ENCODE peak calls at places on chromosome 15, in ten cellular contexts. S, A, O, V, Y, I, X, U, Q and L are unnamed samples.
A peak's percentile ranks its signal among the peaks of the same experiment; 100 is the strongest.

GRCh38 chr15:89395461-89395875 is 60.8 kb upstream of the POLG start:
- DNase-seq in S (no peak), Y (no peak), I (no peak), Q (no peak), V (no peak), O (no peak), U (no peak), A (no peak), X (no peak), L (no peak)

GRCh38 chr15:42060797-42061196 is 33.6 kb downstream of the PLA2G4D start:
- DNase-seq in Y (peak; percentile 71), V (no peak), S (no peak), A (no peak), O (no peak), Q (no peak), U (no peak), I (no peak), X (no peak), L (no peak)

GRCh38 chr15:46857103-46857502 is 860.2 kb upstream of the SEMA6D start:
- DNase-seq in X (no peak), A (no peak), I (no peak), Y (no peak), S (no peak), V (no peak), U (no peak), O (no peak), Q (no peak), L (no peak)

GRCh38 chr15:41501961-41502786 is 8.5 kb downstream of the ITPKA start:
- DNase-seq in V (no peak), Q (no peak), X (peak; percentile 56), Y (no peak), S (peak; percentile 65), O (no peak), U (no peak), I (no peak), A (no peak), L (no peak)

GRCh38 chr15:59177445-59177728 is 29.3 kb upstream of the LDHAL6B start:
- DNase-seq in S (no peak), Q (no peak), O (no peak), U (no peak), A (no peak), V (no peak), Y (no peak), I (no peak), X (no peak), L (no peak)

GRCh38 chr15:31799711-31800321 is 230.5 kb upstream of the CHRNA7 start:
- DNase-seq in Y (no peak), Q (no peak), X (no peak), O (no peak), I (no peak), S (no peak), V (peak; percentile 77), U (no peak), A (no peak), L (no peak)

GRCh38 chr15:41256577-41257038 is 25.5 kb downstream of the CHP1 start:
- DNase-seq in U (no peak), O (no peak), I (no peak), Q (no peak), V (no peak), S (no peak), A (no peak), Y (no peak), X (no peak), L (no peak)

GRCh38 chr15:63834500-63835210 is 907 bp upstream of the HERC1 start:
- DNase-seq in Q (no peak), V (no peak), Y (no peak), U (no peak), O (no peak), A (no peak), I (no peak), X (no peak), S (no peak), L (no peak)

GRCh38 chr15:60021589-60022378 is 17.7 kb downstream of the FOXB1 start:
- DNase-seq in Q (no peak), I (no peak), V (no peak), Y (no peak), X (no peak), O (no peak), S (no peak), A (no peak), U (no peak), L (no peak)

GRCh38 chr15:87639305-87640011 is 617.1 kb downstream of the NTRK3 start:
- DNase-seq in I (no peak), O (no peak), A (no peak), Y (no peak), Q (no peak), X (no peak), V (no peak), S (no peak), U (no peak), L (no peak)

GRCh38 chr15:100284701-100285100 is 57.1 kb downstream of the ADAMTS17 start:
- DNase-seq in A (peak; percentile 39), V (no peak), O (no peak), S (no peak), Y (peak; percentile 36), I (no peak), X (no peak), Q (no peak), U (no peak), L (peak; percentile 90)
- TF ChIP-seq POLR2AphosphoS5 in A (no peak), V (no peak), O (no peak), S (no peak), Y (peak; percentile 55), I (no peak), X (no peak), Q (no peak), U (no peak), L (no peak)

GRCh38 chr15:85562824-85563223 is 182.4 kb downstream of the AKAP13 start:
- DNase-seq in Y (no peak), X (no peak), U (no peak), S (no peak), I (no peak), V (no peak), O (no peak), Q (no peak), A (no peak), L (no peak)

GRCh38 chr15:85563731-85564130 is 183.3 kb downstream of the AKAP13 start:
- DNase-seq in A (no peak), V (no peak), Q (no peak), U (no peak), Y (no peak), I (no peak), O (no peak), S (no peak), X (no peak), L (no peak)

GRCh38 chr15:85568261-85568808 is 187.9 kb downstream of the AKAP13 start:
- DNase-seq in U (no peak), O (no peak), I (no peak), A (no peak), V (no peak), Y (no peak), Q (no peak), S (no peak), X (no peak), L (no peak)

GRCh38 chr15:85563328-85563727 is 182.9 kb downstream of the AKAP13 start:
- DNase-seq in V (no peak), Q (no peak), O (no peak), X (no peak), U (no peak), S (peak; percentile 44), Y (peak; percentile 37), I (no peak), A (no peak), L (no peak)

GRCh38 chr15:85564686-85565085 is 184.3 kb downstream of the AKAP13 start:
- DNase-seq in O (no peak), A (no peak), Q (no peak), X (no peak), V (no peak), U (no peak), S (no peak), Y (no peak), I (no peak), L (no peak)
- TF ChIP-seq POLR2AphosphoS5 in O (no peak), A (no peak), Q (no peak), X (no peak), V (no peak), U (no peak), S (no peak), Y (no peak), I (no peak), L (no peak)

DNA sequence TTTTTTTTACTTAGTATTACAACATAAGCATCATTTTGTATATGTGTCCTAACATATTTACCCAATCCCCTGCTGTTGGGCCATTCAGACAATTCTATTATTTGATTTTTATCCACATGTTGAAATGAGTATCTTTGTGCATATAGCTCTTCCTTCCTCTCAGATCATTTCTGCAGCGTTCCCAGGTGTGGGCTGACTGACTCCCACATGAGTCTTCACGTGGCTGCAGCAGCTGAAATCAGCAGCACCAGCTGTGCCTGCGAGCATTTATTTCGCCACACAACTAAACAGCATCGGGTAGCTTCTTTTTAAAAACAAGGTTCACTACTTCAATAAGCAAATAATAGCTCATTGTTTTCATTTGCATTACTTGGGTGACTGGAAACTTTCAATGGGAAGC is 44.5 kb upstream of the PDE8A start:
- DNase-seq in U (peak; percentile 37), S (no peak), O (no peak), A (no peak), Y (no peak), I (no peak), V (no peak), Q (no peak), X (no peak), L (peak; percentile 9)
- TF ChIP-seq POLR2AphosphoS5 in U (peak; percentile 35), S (no peak), O (no peak), A (no peak), Y (no peak), I (no peak), V (no peak), Q (no peak), X (no peak), L (no peak)

GRCh38 chr15:80982205-80982604 is 7.4 kb downstream of the MESD start:
- DNase-seq in I (no peak), S (peak; percentile 53), Y (no peak), O (no peak), X (no peak), V (no peak), U (peak; percentile 31), A (no peak), Q (no peak), L (no peak)

GRCh38 chr15:80985976-80986375 is 3.6 kb downstream of the MESD start:
- DNase-seq in I (no peak), A (no peak), X (no peak), O (no peak), V (no peak), Q (no peak), U (no peak), Y (no peak), S (no peak), L (no peak)

GRCh38 chr15:80982839-80983238 is 6.8 kb downstream of the MESD start:
- DNase-seq in U (no peak), V (no peak), I (no peak), A (no peak), Q (no peak), Y (no peak), O (no peak), X (no peak), S (no peak), L (no peak)

GRCh38 chr15:80986487-80986886 is 3.1 kb downstream of the MESD start:
- DNase-seq in X (no peak), U (no peak), V (no peak), Q (no peak), A (no peak), I (no peak), O (no peak), Y (no peak), S (no peak), L (no peak)

DNA sequence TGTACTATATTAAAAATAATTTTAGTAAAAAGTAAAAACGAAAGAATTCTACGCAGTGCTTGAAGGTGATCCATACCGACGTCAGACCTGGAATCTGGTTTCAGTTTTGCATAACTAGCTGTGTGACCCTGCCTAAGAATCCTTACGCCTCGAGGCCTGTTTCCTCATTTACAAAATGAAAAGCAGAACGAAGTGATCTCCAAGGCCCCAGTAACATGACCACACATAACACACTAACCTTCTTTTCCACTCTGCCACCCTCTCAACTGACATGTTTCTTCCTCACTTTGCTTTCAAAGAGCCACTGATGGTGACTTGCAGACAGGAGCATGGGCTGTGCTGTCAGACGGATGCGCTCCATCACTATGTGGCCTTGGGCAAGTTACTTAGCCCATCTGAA is 4.8 kb downstream of the MESD start:
- DNase-seq in Y (no peak), V (no peak), X (no peak), A (no peak), O (no peak), S (no peak), Q (no peak), U (no peak), I (no peak), L (no peak)
- TF ChIP-seq POLR2AphosphoS5 in Y (no peak), V (no peak), X (no peak), A (no peak), O (no peak), S (no peak), Q (no peak), U (no peak), I (no peak), L (peak; percentile 15)